ENCODE peak calls at places on chromosomes 7 and 10, in ten cellular contexts. L is esophagus squamous epithelium, Z is IMR-90, I is HepG2, F is H54, K is uterus, A is stomach, H is right lobe of liver, U is A549, V is endothelial cell of umbilical vein. S is an unnamed sample.

GRCh38 chr10:119642556-119643111 is 8.5 kb upstream of the BAG3 start:
- DNase-seq in L (no peak), Z (no peak), I (no peak), F (no peak), K (no peak), A (no peak), H (no peak), U (no peak), V (no peak), S (no peak)

GRCh38 chr10:95289003-95289920 is 1.5 kb downstream of the PDLIM1 start:
- DNase-seq in L (no peak), Z (no peak), I (no peak), F (no peak), K (no peak), A (no peak), H (peak; percentile 25), U (peak; percentile 76), V (no peak), S (no peak)

GRCh38 chr7:152054377-152055230 is 29.1 kb downstream of the GALNT11 start:
- DNase-seq in L (no peak), Z (peak; percentile 80), I (peak; percentile 68), F (no peak), K (peak; percentile 33), A (no peak), H (peak; percentile 48), U (no peak), V (no peak), S (no peak)

GRCh38 chr7:135998081-135998480 is 20.9 kb upstream of the MTPN start:
- DNase-seq in L (no peak), Z (no peak), I (no peak), F (no peak), K (no peak), A (no peak), H (no peak), U (no peak), V (no peak), S (no peak)

GRCh38 chr10:28307267-28307666 is 4.4 kb upstream of the MPP7 start:
- DNase-seq in L (no peak), Z (no peak), I (no peak), F (no peak), K (no peak), A (no peak), H (no peak), U (no peak), V (no peak), S (no peak)

GRCh38 chr10:9636206-9636605 is 1381.5 kb upstream of the CELF2 start:
- DNase-seq in L (no peak), Z (peak; percentile 65), I (no peak), F (no peak), K (no peak), A (no peak), H (no peak), U (no peak), V (no peak), S (no peak)

GRCh38 chr10:95818663-95819062 is 62.7 kb downstream of the ENTPD1 start:
- DNase-seq in L (no peak), Z (peak; percentile 82), I (peak; percentile 79), F (no peak), K (no peak), A (no peak), H (no peak), U (no peak), V (peak; percentile 83), S (no peak)

GRCh38 chr7:30986738-30987137 is 23.0 kb downstream of the GHRHR start:
- DNase-seq in L (no peak), Z (no peak), I (no peak), F (no peak), K (no peak), A (no peak), H (no peak), U (no peak), V (no peak), S (no peak)

GRCh38 chr7:100472854-100473499 is 6.0 kb downstream of the TSC22D4 start:
- DNase-seq in L (no peak), Z (peak; percentile 60), I (no peak), F (no peak), K (peak; percentile 63), A (no peak), H (no peak), U (no peak), V (no peak), S (no peak)

GRCh38 chr10:91672021-91672608 is 39.2 kb upstream of the PPP1R3C start:
- DNase-seq in L (no peak), Z (peak; percentile 82), I (no peak), F (peak; percentile 54), K (no peak), A (no peak), H (no peak), U (no peak), V (peak; percentile 31), S (no peak)

GRCh38 chr7:40800771-40801170 is 666.0 kb downstream of the SUGCT start:
- DNase-seq in L (no peak), Z (no peak), I (no peak), F (no peak), K (no peak), A (no peak), H (no peak), U (no peak), V (peak; percentile 10), S (no peak)

DNA sequence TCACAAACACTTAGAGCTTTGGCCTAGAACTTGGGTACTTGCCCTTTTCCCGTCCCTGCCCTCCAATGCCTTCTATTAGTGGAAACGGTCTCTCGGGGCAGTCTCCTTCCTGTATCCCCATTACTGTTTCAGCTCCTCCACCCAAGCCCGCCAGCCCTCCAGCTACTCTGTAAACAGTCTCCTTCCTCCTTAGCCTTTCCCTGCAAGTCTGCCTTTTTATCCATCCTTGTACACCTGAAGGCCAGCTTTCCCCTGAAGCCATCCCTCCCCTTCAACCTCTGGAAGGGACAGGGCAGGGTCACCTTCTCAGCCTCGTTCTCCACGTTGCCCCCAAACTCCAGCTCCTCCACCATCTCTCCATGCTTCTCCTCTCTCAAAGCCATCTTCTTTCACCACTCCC is 108.1 kb upstream of the ZNF746 start:
- DNase-seq in L (no peak), Z (no peak), I (no peak), F (no peak), K (no peak), A (no peak), H (no peak), U (no peak), V (no peak), S (no peak)
- TF ChIP-seq POLR2A in L (no peak), Z (no peak), I (no peak), F (no peak), K (no peak), A (no peak), H (no peak), U (no peak), V (no peak), S (no peak)

GRCh38 chr7:159006610-159007130 is 138.0 kb downstream of the VIPR2 start:
- DNase-seq in L (no peak), Z (no peak), I (no peak), F (no peak), K (no peak), A (no peak), H (no peak), U (no peak), V (no peak), S (peak; percentile 30)
- TF ChIP-seq POLR2A in L (no peak), Z (no peak), I (no peak), F (no peak), K (no peak), A (no peak), H (no peak), U (no peak), V (no peak), S (no peak)

GRCh38 chr7:81232084-81232799 is 313.4 kb upstream of the SEMA3C start:
- DNase-seq in L (no peak), Z (no peak), I (no peak), F (no peak), K (no peak), A (peak; percentile 88), H (no peak), U (no peak), V (no peak), S (no peak)

GRCh38 chr7:81233208-81233940 is 314.5 kb upstream of the SEMA3C start:
- DNase-seq in L (no peak), Z (no peak), I (no peak), F (no peak), K (no peak), A (no peak), H (no peak), U (no peak), V (no peak), S (no peak)

GRCh38 chr7:81235896-81236479 is 317.1 kb upstream of the SEMA3C start:
- DNase-seq in L (no peak), Z (no peak), I (no peak), F (no peak), K (no peak), A (no peak), H (no peak), U (no peak), V (no peak), S (no peak)

GRCh38 chr7:81234896-81235295 is 316.0 kb upstream of the SEMA3C start:
- DNase-seq in L (no peak), Z (peak; percentile 23), I (no peak), F (no peak), K (no peak), A (no peak), H (no peak), U (no peak), V (no peak), S (no peak)

DNA sequence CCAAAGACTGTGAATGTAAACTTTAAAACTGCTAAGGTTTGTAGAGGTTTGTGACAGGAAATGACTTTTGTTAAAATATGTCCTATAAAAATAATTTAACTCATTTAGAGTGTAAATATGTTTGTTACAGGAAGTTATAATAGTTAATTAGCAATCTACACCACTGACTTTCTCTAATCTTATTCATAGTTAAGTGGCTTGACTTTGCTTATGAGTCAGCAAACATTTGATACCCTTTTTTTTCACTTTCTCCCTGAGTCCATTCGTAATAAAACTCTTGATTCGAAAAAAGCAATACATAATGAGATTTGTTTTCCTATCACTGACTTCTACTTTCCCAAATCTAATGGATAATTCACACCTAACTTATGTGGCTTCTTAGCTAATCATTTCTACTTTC is 317.7 kb upstream of the SEMA3C start:
- DNase-seq in L (no peak), Z (no peak), I (no peak), F (no peak), K (no peak), A (no peak), H (no peak), U (no peak), V (no peak), S (no peak)
- TF ChIP-seq POLR2A in L (no peak), Z (no peak), I (no peak), F (no peak), K (no peak), A (no peak), H (no peak), U (no peak), V (no peak), S (no peak)

DNA sequence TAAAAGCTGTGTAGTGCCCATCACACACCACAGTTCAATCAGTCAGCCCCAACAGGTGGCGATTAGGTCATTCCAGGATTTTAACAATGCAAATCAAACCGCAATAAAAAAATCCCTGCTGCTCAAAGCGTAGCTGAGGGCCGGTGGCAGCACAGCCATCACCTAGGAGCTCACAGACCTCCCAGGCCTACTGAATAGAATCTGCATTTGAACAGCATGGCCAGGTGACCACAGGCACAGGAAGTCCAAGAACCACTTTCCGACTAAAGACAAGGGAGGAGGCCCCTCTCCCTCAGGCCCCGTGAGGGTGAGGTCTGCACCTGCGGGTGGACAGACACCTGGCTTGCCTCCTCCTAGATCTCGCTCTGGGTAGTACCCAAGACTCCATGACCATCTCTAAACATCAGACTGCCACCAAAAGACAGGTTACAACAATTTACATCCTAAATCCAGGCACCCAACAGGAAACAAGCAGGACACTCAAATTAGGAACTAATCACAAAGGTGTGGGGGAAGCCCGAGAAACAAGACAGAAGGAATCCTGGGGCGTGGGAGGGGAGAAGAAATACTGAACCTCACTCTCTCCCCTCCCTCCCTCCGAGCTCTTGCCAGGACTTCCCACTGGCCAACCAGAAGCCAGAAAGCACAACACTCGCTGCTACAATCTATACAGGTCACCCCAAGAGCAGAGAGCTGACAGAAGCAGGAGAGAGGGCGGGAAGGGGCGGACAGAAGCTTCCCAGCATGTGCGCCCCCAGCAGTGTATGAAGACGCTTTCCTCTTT is 19.2 kb downstream of the GNA12 start:
- DNase-seq in L (no peak), Z (peak; percentile 37), I (no peak), F (no peak), K (no peak), A (no peak), H (no peak), U (no peak), V (no peak), S (peak; percentile 60)
- TF ChIP-seq POLR2A in L (no peak), Z (no peak), I (no peak), F (no peak), K (no peak), A (no peak), H (no peak), U (no peak), V (no peak), S (no peak)

S was measured in sigmoid colon.